ENCODE peak calls at places on chromosomes 2 and 18, in seven cellular contexts. B, C, K, J, E, N and V are unnamed samples. For H3K36me3, the result is how much of the 10 kb centered on the place peaks cover.

GRCh38 chr2:17719562-17720371 is 33.8 kb downstream of the SMC6 start:
- DNase-seq in J (peak), E (no peak), C (no peak), N (no peak), K (peak), B (peak), V (no peak)

GRCh38 chr2:20640411-20641122 is 10.3 kb downstream of the HS1BP3 start:
- DNase-seq in E (no peak), B (no peak), J (no peak), C (no peak), K (no peak), N (peak), V (no peak)

GRCh38 chr18:52288403-52289004 is 51.5 kb upstream of the DCC start:
- DNase-seq in K (no peak), J (peak), N (no peak), E (peak), B (peak), C (no peak), V (peak)

GRCh38 chr2:215144106-215144875 is 5.9 kb upstream of the ABCA12 start:
- DNase-seq in C (no peak), N (no peak), K (no peak), E (no peak), B (no peak), J (no peak), V (no peak)

GRCh38 chr2:62794791-62795190 is 89.3 kb downstream of the EHBP1 start:
- DNase-seq in N (no peak), C (no peak), J (no peak), B (peak), K (no peak), E (no peak), V (no peak)

GRCh38 chr2:101064868-101065549 is 62.9 kb downstream of the RPL31 start:
- DNase-seq in J (peak), E (no peak), C (no peak), K (no peak), N (no peak), B (peak), V (no peak)

GRCh38 chr18:48974304-48975220 is 23.8 kb upstream of the SMAD7 start:
- DNase-seq in B (no peak), C (peak), E (no peak), K (no peak), J (peak), N (no peak), V (peak)

GRCh38 chr2:216664593-216665034 is 30.7 kb downstream of the IGFBP5 start:
- DNase-seq in K (no peak), J (peak), C (no peak), E (no peak), B (peak), N (no peak), V (peak)

GRCh38 chr2:219870023-219870422 is 242.6 kb downstream of the SLC4A3 start:
- DNase-seq in C (no peak), E (no peak), N (no peak), K (no peak), B (no peak), J (no peak), V (no peak)

GRCh38 chr2:12928706-12929291 is 212.1 kb downstream of the TRIB2 start:
- DNase-seq in J (no peak), K (no peak), C (no peak), B (no peak), E (no peak), N (no peak), V (no peak)

GRCh38 chr18:2714140-2714539 is 58.6 kb downstream of the SMCHD1 start:
- DNase-seq in C (no peak), N (no peak), K (no peak), B (no peak), J (no peak), E (no peak), V (no peak)

GRCh38 chr18:56632070-56633022 is 6.0 kb downstream of the TXNL1 start:
- DNase-seq in K (no peak), E (no peak), B (no peak), C (no peak), N (no peak), J (no peak), V (no peak)

GRCh38 chr2:47269316-47270232 is 114.5 kb upstream of the STPG4 start:
- DNase-seq in B (peak), C (peak), K (no peak), E (peak), N (peak), J (peak), V (no peak)

GRCh38 chr2:115691409-115691808 is 1249.0 kb downstream of the DPP10 start:
- DNase-seq in N (no peak), K (no peak), B (no peak), J (no peak), C (no peak), E (no peak), V (no peak)

GRCh38 chr2:102006886-102007278 is 15.1 kb downstream of the IL1R2 start:
- DNase-seq in C (no peak), J (no peak), E (no peak), K (no peak), B (no peak), N (no peak), V (no peak)

GRCh38 chr18:57655740-57656139 is 34.1 kb upstream of the NARS1 start:
- DNase-seq in K (no peak), C (no peak), J (no peak), B (no peak), E (no peak), N (no peak), V (no peak)

GRCh38 chr2:200741468-200742202 is 70.1 kb upstream of the BZW1 start:
- DNase-seq in E (no peak), C (no peak), K (no peak), N (no peak), J (peak), B (no peak), V (no peak)

GRCh38 chr2:234091432-234091879 is 41.0 kb downstream of the SPP2 start:
- DNase-seq in B (peak), K (no peak), E (no peak), C (no peak), N (no peak), J (no peak), V (no peak)

DNA sequence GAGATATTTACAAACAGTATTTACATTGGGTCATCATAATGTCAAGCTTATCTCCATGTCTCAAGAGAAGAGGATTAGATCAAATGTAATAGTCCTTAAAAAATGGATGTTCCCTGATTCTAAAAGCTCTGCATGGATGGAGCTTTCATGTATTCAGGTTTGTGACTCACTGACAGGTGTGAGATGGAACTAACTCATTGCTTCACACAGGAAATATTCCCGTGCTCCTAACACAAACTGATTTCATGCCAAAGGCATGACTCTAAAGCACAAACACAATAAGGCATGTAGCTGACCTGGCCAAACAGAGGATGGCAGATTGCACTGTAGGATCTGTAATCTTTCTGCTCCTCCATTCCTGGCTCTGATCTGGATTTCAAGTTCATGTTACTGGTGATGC is 110.0 kb downstream of the ALK start:
- DNase-seq in E (no peak), K (no peak), J (peak), C (no peak), N (no peak), B (no peak), V (no peak)
- H3K27ac ChIP-seq in E (no peak), K (no peak), J (peak), C (no peak), N (no peak), B (no peak), V (no peak)

GRCh38 chr18:75228967-75229366 is 18.4 kb downstream of the TSHZ1 start:
- DNase-seq in B (no peak), K (no peak), N (no peak), C (no peak), E (no peak), J (no peak), V (no peak)

GRCh38 chr18:75227535-75227934 is 16.9 kb downstream of the TSHZ1 start:
- DNase-seq in N (no peak), E (no peak), J (peak), K (no peak), C (no peak), B (peak), V (no peak)

GRCh38 chr18:75229437-75229836 is 18.8 kb downstream of the TSHZ1 start:
- DNase-seq in C (no peak), B (no peak), N (no peak), J (no peak), E (no peak), K (no peak), V (no peak)

GRCh38 chr18:75226301-75226955 is 15.8 kb downstream of the TSHZ1 start:
- DNase-seq in J (peak), N (no peak), C (no peak), E (no peak), B (peak), K (no peak), V (peak)

DNA sequence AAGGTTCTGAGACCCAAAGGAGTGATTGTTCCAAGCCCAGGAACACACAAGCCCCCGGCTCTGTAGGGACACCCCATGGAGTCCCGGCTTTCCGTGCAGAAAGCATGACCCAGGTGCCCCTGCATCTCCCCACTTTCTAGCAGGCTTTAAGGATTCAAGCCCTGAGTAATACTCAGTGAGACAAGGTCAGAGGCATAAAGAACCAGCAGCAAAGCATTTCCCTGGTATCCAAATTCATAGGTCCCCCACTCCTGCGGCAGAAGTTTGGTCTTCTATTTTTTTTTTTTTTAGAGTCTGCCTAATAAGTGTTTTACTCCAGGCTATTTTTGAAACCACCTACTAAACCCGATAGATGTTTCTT is 16.3 kb downstream of the TSHZ1 start:
- DNase-seq in K (no peak), N (no peak), B (no peak), J (no peak), E (no peak), C (no peak), V (no peak)
- H3K4me3 ChIP-seq in K (no peak), N (peak), B (no peak), J (no peak), E (no peak), C (no peak), V (no peak)

GRCh38 chr2:29270606-29271005 is 155.4 kb downstream of the CLIP4 start:
- DNase-seq in K (no peak), C (no peak), N (no peak), J (no peak), B (no peak), E (no peak), V (no peak)

GRCh38 chr2:29273004-29273703 is 157.9 kb downstream of the CLIP4 start:
- DNase-seq in E (no peak), J (no peak), B (no peak), K (no peak), C (no peak), N (no peak), V (no peak)

GRCh38 chr2:29275186-29275585 is 160.0 kb downstream of the CLIP4 start:
- DNase-seq in E (no peak), K (no peak), J (no peak), B (no peak), N (no peak), C (no peak), V (no peak)

GRCh38 chr2:29273704-29274611 is 158.7 kb downstream of the CLIP4 start:
- DNase-seq in C (no peak), J (no peak), K (no peak), E (no peak), B (no peak), N (no peak), V (no peak)

DNA sequence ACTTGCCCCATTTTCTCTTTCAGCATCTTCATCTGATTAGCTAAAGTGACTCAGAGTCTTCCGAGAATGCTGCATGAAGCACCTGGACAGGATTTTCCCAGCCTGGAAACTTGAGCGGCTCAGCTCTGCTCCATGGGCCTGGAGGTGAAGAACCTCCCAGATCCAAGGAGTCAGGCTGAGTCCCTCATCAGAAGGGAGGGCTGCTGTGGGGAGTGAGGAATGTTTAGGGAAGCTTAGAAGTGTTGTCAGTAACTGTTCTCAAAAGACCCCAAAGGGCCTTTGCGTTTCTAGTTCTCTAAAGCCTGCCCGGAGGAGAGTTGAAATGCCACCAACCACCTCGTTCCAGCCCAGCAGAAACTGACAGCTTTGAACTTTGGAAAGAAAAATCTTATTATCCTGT is 157.1 kb downstream of the CLIP4 start:
- DNase-seq in K (no peak), C (no peak), N (no peak), E (no peak), B (no peak), J (no peak), V (peak)
- H3K36me3 ChIP-seq in K (under half), C (under half), N (under half), E (under half), B (under half), J (under half), V (under half)

GRCh38 chr2:191170301-191170636 is 19.5 kb upstream of the STAT4 start:
- DNase-seq in C (no peak), N (no peak), B (no peak), J (no peak), K (no peak), E (no peak), V (no peak)

GRCh38 chr2:191170773-191171172 is 20.0 kb upstream of the STAT4 start:
- DNase-seq in N (no peak), K (no peak), E (no peak), C (no peak), B (no peak), J (no peak), V (no peak)

GRCh38 chr2:191171291-191171690 is 20.5 kb upstream of the STAT4 start:
- DNase-seq in J (no peak), K (no peak), B (no peak), C (no peak), N (no peak), E (no peak), V (no peak)

GRCh38 chr2:191173206-191173605 is 22.4 kb upstream of the STAT4 start:
- DNase-seq in B (no peak), N (no peak), J (no peak), C (no peak), E (no peak), K (no peak), V (no peak)

DNA sequence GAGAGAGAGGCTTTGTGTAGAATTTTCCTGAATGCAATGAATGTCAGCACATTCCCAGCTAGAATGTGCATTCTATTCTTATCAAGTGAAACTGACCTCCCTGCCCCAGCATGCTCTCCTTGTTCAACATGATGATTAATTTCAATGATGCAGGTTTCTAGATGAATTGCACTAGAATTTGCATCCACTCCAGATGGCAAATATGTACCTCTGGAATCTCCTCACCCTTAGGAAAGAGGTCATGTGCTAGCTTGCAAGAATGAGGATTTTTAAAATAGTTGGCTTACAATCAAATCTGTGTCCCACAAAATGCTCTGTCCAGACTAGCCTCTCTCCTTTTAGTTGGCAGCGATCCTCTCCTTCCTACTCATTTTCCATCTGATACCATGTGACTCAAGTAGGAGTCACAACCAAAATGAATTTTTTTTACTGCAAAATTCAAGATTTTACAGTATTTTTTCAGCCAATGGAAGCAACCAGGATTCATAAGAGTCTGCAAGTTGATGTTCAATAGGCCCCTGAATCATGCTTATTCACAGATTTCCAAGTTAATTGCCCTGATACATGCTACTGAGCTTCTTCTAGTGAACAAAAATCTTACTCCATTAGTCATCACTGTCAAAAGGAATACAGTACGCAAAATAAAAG is 21.0 kb upstream of the STAT4 start:
- DNase-seq in E (no peak), N (no peak), K (no peak), J (peak), C (no peak), B (peak), V (no peak)
- H3K27ac ChIP-seq in E (no peak), N (no peak), K (no peak), J (peak), C (no peak), B (no peak), V (no peak)

GRCh38 chr18:12906773-12907172 is 22.7 kb upstream of the PTPN2 start:
- DNase-seq in B (no peak), N (no peak), K (no peak), J (no peak), C (no peak), E (no peak), V (no peak)

GRCh38 chr18:12908706-12909105 is 24.7 kb upstream of the PTPN2 start:
- DNase-seq in J (no peak), K (no peak), E (no peak), C (no peak), B (peak), N (no peak), V (no peak)

GRCh38 chr18:12904012-12904516 is 20.0 kb upstream of the PTPN2 start:
- DNase-seq in K (peak), E (no peak), C (peak), N (peak), B (peak), J (no peak), V (no peak)

GRCh38 chr18:12906119-12906518 is 22.1 kb upstream of the PTPN2 start:
- DNase-seq in J (no peak), C (no peak), E (no peak), N (no peak), B (no peak), K (no peak), V (no peak)

GRCh38 chr18:12907258-12907925 is 23.4 kb upstream of the PTPN2 start:
- DNase-seq in E (no peak), B (peak), N (no peak), J (no peak), C (no peak), K (no peak), V (no peak)
- H3K4me3 ChIP-seq in E (no peak), B (no peak), N (no peak), J (no peak), C (no peak), K (no peak), V (no peak)

GRCh38 chr18:360676-361075 is 92.8 kb upstream of the THOC1 start:
- DNase-seq in C (no peak), E (no peak), K (no peak), B (no peak), N (no peak), J (no peak), V (no peak)

GRCh38 chr18:355678-356077 is 87.8 kb upstream of the THOC1 start:
- DNase-seq in N (no peak), K (no peak), J (no peak), E (no peak), C (no peak), B (no peak), V (peak)

GRCh38 chr18:354456-354855 is 86.6 kb upstream of the THOC1 start:
- DNase-seq in N (no peak), J (no peak), K (no peak), B (peak), E (no peak), C (no peak), V (no peak)

GRCh38 chr18:354003-354402 is 86.2 kb upstream of the THOC1 start:
- DNase-seq in B (no peak), J (peak), C (no peak), E (no peak), K (no peak), N (no peak), V (no peak)

GRCh38 chr18:356763-357162 is 88.9 kb upstream of the THOC1 start:
- DNase-seq in J (no peak), E (no peak), C (no peak), K (no peak), B (no peak), N (no peak), V (no peak)
- H3K36me3 ChIP-seq in J (under half), E (under half), C (under half), K (under half), B (under half), N (under half), V (under half)

DNA sequence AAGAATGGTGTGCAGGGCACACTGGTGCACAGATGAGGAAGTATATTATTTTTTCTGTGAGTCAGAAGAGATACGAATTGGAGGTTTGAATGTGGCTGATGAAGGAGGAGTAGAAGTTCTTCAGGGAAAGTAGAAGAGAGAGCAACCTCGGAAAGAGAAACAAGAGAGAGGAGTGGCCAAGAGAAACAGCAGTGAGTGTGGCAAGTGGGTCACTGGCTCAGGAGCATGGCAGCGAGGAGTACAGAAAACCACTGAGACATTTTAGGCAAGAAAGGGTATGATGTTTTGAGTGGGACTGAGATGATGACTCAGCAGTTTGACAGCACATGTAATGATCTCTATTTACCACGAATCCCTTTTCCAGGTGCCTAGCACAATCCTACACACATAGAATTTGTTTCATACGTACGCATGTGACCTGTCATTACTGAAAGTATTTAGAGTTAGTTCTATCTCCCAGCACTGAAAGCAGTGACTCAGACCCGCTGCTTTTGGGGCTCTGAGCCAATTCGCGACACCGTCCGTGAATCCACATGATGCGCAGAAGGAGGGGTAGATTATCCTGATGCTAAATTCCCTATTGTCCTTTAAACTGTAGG is 915.4 kb downstream of the DCDC2C start:
- DNase-seq in E (no peak), J (no peak), K (no peak), C (no peak), B (no peak), N (no peak), V (no peak)
- H3K27ac ChIP-seq in E (no peak), J (no peak), K (no peak), C (no peak), B (no peak), N (no peak), V (no peak)